ENCODE peak calls at places on chromosomes 11 and 22, in six cellular contexts. One of them, this sample, is unnamed.

GRCh38 chr11:3865388-3866193 is 10.1 kb downstream of the STIM1 start:
- DNase-seq in T47D: no peak
- DNase-seq in activated gamma-delta T cell: no peak
- DNase-seq in left kidney: peak
- DNase-seq in PC-3: peak
- DNase-seq in amygdala: no peak
- DNase-seq in this sample: no peak

GRCh38 chr11:64455436-64456261 is 96.7 kb downstream of the RPS6KA4 start:
- DNase-seq in T47D: no peak
- DNase-seq in amygdala: no peak
- DNase-seq in activated gamma-delta T cell: no peak
- DNase-seq in PC-3: no peak
- DNase-seq in left kidney: no peak
- DNase-seq in this sample: no peak

GRCh38 chr11:65719887-65720236 is 736 bp downstream of the RNASEH2C start:
- DNase-seq in activated gamma-delta T cell: no peak
- DNase-seq in left kidney: no peak
- DNase-seq in PC-3: peak
- DNase-seq in amygdala: no peak
- DNase-seq in T47D: peak
- DNase-seq in this sample: no peak

GRCh38 chr22:41831383-41831782 is 1.5 kb upstream of the SREBF2 start:
- DNase-seq in T47D: no peak
- DNase-seq in PC-3: no peak
- DNase-seq in left kidney: no peak
- DNase-seq in amygdala: no peak
- DNase-seq in activated gamma-delta T cell: no peak
- DNase-seq in this sample: no peak

GRCh38 chr11:57315491-57315890 is 9.3 kb downstream of the TNKS1BP1 start:
- DNase-seq in amygdala: no peak
- DNase-seq in activated gamma-delta T cell: no peak
- DNase-seq in T47D: no peak
- DNase-seq in left kidney: peak
- DNase-seq in PC-3: no peak
- DNase-seq in this sample: no peak

GRCh38 chr11:114076974-114077373 is 17.5 kb downstream of the ZBTB16 start:
- DNase-seq in T47D: no peak
- DNase-seq in amygdala: no peak
- DNase-seq in left kidney: no peak
- DNase-seq in activated gamma-delta T cell: no peak
- DNase-seq in PC-3: no peak
- DNase-seq in this sample: no peak

GRCh38 chr11:34641456-34641855 is 20.6 kb downstream of the EHF start:
- DNase-seq in PC-3: peak
- DNase-seq in left kidney: no peak
- DNase-seq in activated gamma-delta T cell: no peak
- DNase-seq in amygdala: no peak
- DNase-seq in T47D: no peak
- DNase-seq in this sample: no peak

GRCh38 chr22:28171135-28171534 is 252.1 kb upstream of the PITPNB start:
- DNase-seq in amygdala: no peak
- DNase-seq in T47D: no peak
- DNase-seq in PC-3: no peak
- DNase-seq in activated gamma-delta T cell: no peak
- DNase-seq in left kidney: peak
- DNase-seq in this sample: no peak

GRCh38 chr11:23727821-23728220 is 769.0 kb upstream of the LUZP2 start:
- DNase-seq in amygdala: no peak
- DNase-seq in T47D: no peak
- DNase-seq in left kidney: peak
- DNase-seq in activated gamma-delta T cell: no peak
- DNase-seq in PC-3: peak
- DNase-seq in this sample: no peak

GRCh38 chr11:26109658-26110393 is 222.1 kb upstream of the ANO3 start:
- DNase-seq in PC-3: no peak
- DNase-seq in left kidney: no peak
- DNase-seq in activated gamma-delta T cell: no peak
- DNase-seq in T47D: no peak
- DNase-seq in amygdala: no peak
- DNase-seq in this sample: no peak